ENCODE peak calls at places on chromosomes 16 and 17, in four cellular contexts. One of them, this sample, is unnamed.

GRCh38 chr17:1294157-1294717 is 14.8 kb downstream of the TRARG1 start:
- DNase-seq in GM12878: no peak
- DNase-seq in A549: no peak
- DNase-seq in SK-N-SH: no peak
- DNase-seq in this sample: no peak

GRCh38 chr17:12730931-12731521 is 58.3 kb upstream of the ARHGAP44 start:
- DNase-seq in GM12878: no peak
- DNase-seq in A549: peak
- DNase-seq in SK-N-SH: no peak
- DNase-seq in this sample: no peak

GRCh38 chr16:22235839-22236745 is 30.0 kb downstream of the EEF2K start:
- DNase-seq in GM12878: no peak
- DNase-seq in A549: no peak
- DNase-seq in SK-N-SH: no peak
- DNase-seq in this sample: no peak

GRCh38 chr16:16042076-16042475 is 92.7 kb downstream of the ABCC1 start:
- DNase-seq in GM12878: no peak
- DNase-seq in A549: no peak
- DNase-seq in SK-N-SH: peak
- DNase-seq in this sample: no peak

GRCh38 chr16:70438325-70438982 is 446 bp downstream of the ST3GAL2 start:
- DNase-seq in GM12878: no peak
- DNase-seq in A549: no peak
- DNase-seq in SK-N-SH: no peak
- DNase-seq in this sample: peak

GRCh38 chr17:37392024-37392590 is 14.5 kb downstream of the ACACA start:
- DNase-seq in GM12878: no peak
- DNase-seq in A549: peak
- DNase-seq in SK-N-SH: no peak
- DNase-seq in this sample: no peak

GRCh38 chr16:65833171-65833871 is 533.2 kb upstream of the CDH5 start:
- DNase-seq in GM12878: no peak
- DNase-seq in A549: no peak
- DNase-seq in SK-N-SH: peak
- DNase-seq in this sample: no peak

GRCh38 chr16:10178079-10178478 is 4.1 kb downstream of the GRIN2A start:
- DNase-seq in GM12878: no peak
- DNase-seq in A549: no peak
- DNase-seq in SK-N-SH: no peak
- DNase-seq in this sample: peak

GRCh38 chr17:75834279-75834920 is 9.8 kb downstream of the UNC13D start:
- DNase-seq in GM12878: no peak
- DNase-seq in A549: no peak
- DNase-seq in SK-N-SH: no peak
- DNase-seq in this sample: no peak

GRCh38 chr17:77394540-77395295 is 253.9 kb downstream of the SEC14L1 start:
- DNase-seq in GM12878: no peak
- DNase-seq in A549: no peak
- DNase-seq in SK-N-SH: no peak
- DNase-seq in this sample: no peak

GRCh38 chr17:78515480-78515879 is 61.7 kb downstream of the DNAH17 start:
- DNase-seq in GM12878: no peak
- DNase-seq in A549: no peak
- DNase-seq in SK-N-SH: no peak
- DNase-seq in this sample: no peak

GRCh38 chr17:63772801-63773271 is 561 bp downstream of the CCDC47 start:
- DNase-seq in GM12878: no peak
- DNase-seq in A549: peak
- DNase-seq in SK-N-SH: peak
- DNase-seq in this sample: no peak

GRCh38 chr16:23587726-23588125 is 8.4 kb downstream of the NDUFAB1 start:
- DNase-seq in GM12878: no peak
- DNase-seq in A549: no peak
- DNase-seq in SK-N-SH: no peak
- DNase-seq in this sample: no peak

GRCh38 chr17:5226940-5227878 is 7.5 kb downstream of the SCIMP start:
- DNase-seq in GM12878: peak
- DNase-seq in A549: no peak
- DNase-seq in SK-N-SH: no peak
- DNase-seq in this sample: no peak

GRCh38 chr16:11211061-11211976 is 44.7 kb downstream of the SOCS1 start:
- DNase-seq in GM12878: no peak
- DNase-seq in A549: no peak
- DNase-seq in SK-N-SH: no peak
- DNase-seq in this sample: no peak

GRCh38 chr17:44359458-44360143 is 4.1 kb downstream of the FAM171A2 start:
- DNase-seq in GM12878: no peak
- DNase-seq in A549: no peak
- DNase-seq in SK-N-SH: peak
- DNase-seq in this sample: no peak

GRCh38 chr17:16945513-16946201 is 26.3 kb downstream of the TNFRSF13B start:
- DNase-seq in GM12878: no peak
- DNase-seq in A549: no peak
- DNase-seq in SK-N-SH: peak
- DNase-seq in this sample: no peak

GRCh38 chr16:65525743-65526142 is 403.9 kb upstream of the CDH11 start:
- DNase-seq in GM12878: no peak
- DNase-seq in A549: no peak
- DNase-seq in SK-N-SH: no peak
- DNase-seq in this sample: no peak

GRCh38 chr16:57544129-57544653 is 1.7 kb downstream of the ADGRG5 start:
- DNase-seq in GM12878: peak
- DNase-seq in A549: no peak
- DNase-seq in SK-N-SH: no peak
- DNase-seq in this sample: peak

GRCh38 chr16:87874639-87875472 is 5.5 kb upstream of the SLC7A5 start:
- DNase-seq in GM12878: no peak
- DNase-seq in A549: no peak
- DNase-seq in SK-N-SH: no peak
- DNase-seq in this sample: no peak

GRCh38 chr17:83110755-83111154 is 31.3 kb downstream of the METRNL start:
- DNase-seq in GM12878: no peak
- DNase-seq in A549: no peak
- DNase-seq in SK-N-SH: peak
- DNase-seq in this sample: no peak

GRCh38 chr17:83109386-83109785 is 30.0 kb downstream of the METRNL start:
- DNase-seq in GM12878: no peak
- DNase-seq in A549: no peak
- DNase-seq in SK-N-SH: no peak
- DNase-seq in this sample: no peak

GRCh38 chr17:83111516-83112282 is 32.3 kb downstream of the METRNL start:
- DNase-seq in GM12878: no peak
- DNase-seq in A549: no peak
- DNase-seq in SK-N-SH: no peak
- DNase-seq in this sample: no peak

GRCh38 chr17:83108709-83109108 is 29.3 kb downstream of the METRNL start:
- DNase-seq in GM12878: no peak
- DNase-seq in A549: no peak
- DNase-seq in SK-N-SH: no peak
- DNase-seq in this sample: no peak

GRCh38 chr17:83109793-83110645 is 30.6 kb downstream of the METRNL start:
- DNase-seq in GM12878: no peak
- DNase-seq in A549: peak
- DNase-seq in SK-N-SH: peak
- DNase-seq in this sample: peak
- TF ChIP-seq RCOR1 in GM12878: no peak
- TF ChIP-seq RCOR1 in A549: no peak
- TF ChIP-seq RCOR1 in SK-N-SH: peak
- TF ChIP-seq RCOR1 in this sample: peak

DNA sequence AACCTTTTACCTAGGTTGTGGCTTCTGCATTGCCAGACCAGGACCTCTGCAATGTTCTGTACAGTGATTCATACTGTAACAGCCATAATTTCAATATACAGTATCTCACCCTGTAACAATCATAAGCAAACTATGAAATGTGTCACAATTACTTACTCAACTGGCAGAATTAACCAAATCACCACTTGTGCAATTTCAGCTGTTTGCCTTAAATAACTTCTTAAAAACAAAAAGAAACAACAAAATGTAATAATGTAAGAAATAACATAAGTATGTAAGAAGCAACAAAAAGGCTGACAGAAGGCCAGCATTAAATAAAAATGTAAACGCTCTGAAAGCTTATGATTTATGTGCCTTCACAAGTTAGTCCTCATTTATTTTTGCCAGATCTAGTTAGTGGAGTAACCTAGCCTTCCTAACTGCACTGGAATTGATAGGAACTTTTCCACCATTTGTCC is 97.0 kb downstream of the SKAP1 start:
- DNase-seq in GM12878: no peak
- DNase-seq in A549: no peak
- DNase-seq in SK-N-SH: no peak
- DNase-seq in this sample: no peak
- TF ChIP-seq CHD2 in GM12878: no peak
- TF ChIP-seq CHD2 in A549: no peak
- TF ChIP-seq CHD2 in SK-N-SH: no peak
- TF ChIP-seq CHD2 in this sample: no peak

GRCh38 chr17:40884708-40885512 is at the start of gene KRT20:
- DNase-seq in GM12878: no peak
- DNase-seq in A549: no peak
- DNase-seq in SK-N-SH: no peak
- DNase-seq in this sample: no peak
- TF ChIP-seq RCOR1 in GM12878: no peak
- TF ChIP-seq RCOR1 in A549: no peak
- TF ChIP-seq RCOR1 in SK-N-SH: no peak
- TF ChIP-seq RCOR1 in this sample: no peak

GRCh38 chr17:42673266-42673884 is 3.4 kb downstream of the PLEKHH3 start:
- DNase-seq in GM12878: no peak
- DNase-seq in A549: no peak
- DNase-seq in SK-N-SH: no peak
- DNase-seq in this sample: peak

GRCh38 chr17:42675984-42676423 is 790 bp downstream of the PLEKHH3 start:
- DNase-seq in GM12878: no peak
- DNase-seq in A549: peak
- DNase-seq in SK-N-SH: peak
- DNase-seq in this sample: peak

GRCh38 chr17:42674755-42675347 is 1.9 kb downstream of the PLEKHH3 start:
- DNase-seq in GM12878: no peak
- DNase-seq in A549: no peak
- DNase-seq in SK-N-SH: no peak
- DNase-seq in this sample: no peak

GRCh38 chr17:42675348-42675983 is 1.3 kb downstream of the PLEKHH3 start:
- DNase-seq in GM12878: no peak
- DNase-seq in A549: no peak
- DNase-seq in SK-N-SH: peak
- DNase-seq in this sample: peak

DNA sequence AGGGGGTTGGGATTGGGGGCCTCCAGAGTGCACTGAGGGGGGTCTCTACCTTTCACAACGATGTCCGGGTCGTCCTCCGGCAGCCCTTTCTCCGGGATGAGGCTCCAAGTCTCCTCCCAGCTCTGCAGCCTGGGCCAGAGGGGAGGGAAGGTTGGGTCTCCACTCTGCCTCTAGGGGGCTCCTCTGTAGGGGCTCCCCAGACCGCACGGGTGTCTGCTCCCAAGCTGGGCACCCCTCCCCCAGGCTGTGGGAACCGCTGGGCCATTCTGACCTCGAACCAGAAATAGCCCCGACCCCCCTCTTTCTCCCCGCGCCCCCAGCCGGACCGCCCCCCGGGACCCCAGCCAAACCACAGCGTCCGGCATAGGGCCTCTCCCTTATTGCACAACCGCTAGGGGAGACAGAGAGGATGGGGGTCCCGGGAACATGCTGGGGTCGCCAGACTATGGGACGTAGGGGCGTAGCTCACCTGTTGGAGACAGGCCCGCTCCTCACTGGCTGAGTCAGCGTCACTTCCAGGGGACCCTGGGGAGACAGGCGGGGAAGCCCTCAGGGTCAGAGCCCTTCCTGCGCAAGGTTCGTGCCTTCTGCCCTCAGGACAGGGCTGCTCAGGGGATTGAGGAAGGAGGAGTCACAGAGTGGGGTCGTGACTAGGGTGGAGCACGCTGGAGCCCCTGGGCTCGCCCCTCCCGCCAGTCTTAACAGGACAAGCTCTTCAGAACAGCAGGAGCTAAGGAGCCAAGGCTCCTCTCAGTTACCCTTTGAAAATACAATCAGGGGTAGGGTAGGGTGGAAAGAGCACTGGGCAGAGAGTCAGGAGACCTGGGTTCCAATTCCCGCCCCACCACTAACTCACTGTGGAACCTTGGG is 2.7 kb downstream of the PLEKHH3 start:
- DNase-seq in GM12878: no peak
- DNase-seq in A549: peak
- DNase-seq in SK-N-SH: peak
- DNase-seq in this sample: peak
- TF ChIP-seq CHD2 in GM12878: peak
- TF ChIP-seq CHD2 in A549: no peak
- TF ChIP-seq CHD2 in SK-N-SH: no peak
- TF ChIP-seq CHD2 in this sample: no peak

GRCh38 chr16:6207124-6207523 is 1109.5 kb upstream of the EEF2KMT start:
- DNase-seq in GM12878: no peak
- DNase-seq in A549: no peak
- DNase-seq in SK-N-SH: no peak
- DNase-seq in this sample: no peak
- TF ChIP-seq RCOR1 in GM12878: no peak
- TF ChIP-seq RCOR1 in A549: no peak
- TF ChIP-seq RCOR1 in SK-N-SH: peak
- TF ChIP-seq RCOR1 in this sample: no peak

DNA sequence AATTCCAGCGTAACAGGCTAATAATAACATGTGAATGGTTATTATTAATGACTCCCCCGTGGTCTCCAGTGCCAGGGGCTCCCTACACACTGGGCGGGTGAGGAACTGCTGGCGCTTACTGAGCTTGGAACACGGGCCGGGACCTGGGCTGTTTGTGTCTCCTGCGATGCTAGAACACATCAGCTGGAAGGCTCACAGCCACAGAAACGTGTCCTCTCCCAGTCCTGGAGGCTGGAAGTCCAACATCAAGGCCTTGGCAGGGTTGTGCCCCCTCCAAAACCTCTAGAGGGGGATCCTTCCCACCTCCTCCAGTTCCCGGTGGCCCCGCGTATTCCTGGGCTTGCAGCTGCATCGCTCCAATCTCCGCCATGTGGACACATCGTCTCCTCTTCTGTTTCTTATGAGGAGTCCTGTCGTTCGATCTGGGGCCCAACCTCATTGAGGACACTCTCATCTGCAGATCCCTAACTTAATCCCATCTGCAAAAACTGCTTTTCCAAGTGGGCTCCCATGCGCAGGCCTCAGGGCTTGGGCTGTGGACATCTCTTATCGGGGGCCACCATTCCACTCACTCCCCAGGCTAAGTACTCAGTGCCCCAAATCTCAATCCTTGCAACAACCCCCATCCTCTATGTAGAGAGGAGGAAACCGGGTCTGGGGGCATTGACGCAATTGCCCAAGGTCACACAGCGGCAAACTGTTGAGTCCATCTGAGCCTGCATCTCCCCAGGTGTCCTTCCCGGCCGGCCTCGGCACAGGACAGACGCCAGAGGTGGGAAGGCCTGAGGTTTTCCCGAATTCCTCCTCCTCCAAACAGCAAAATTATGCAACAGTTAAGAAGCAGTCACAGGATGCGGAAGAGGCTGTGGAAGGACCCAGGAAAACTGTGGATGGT is 193.9 kb downstream of the IRF8 start:
- DNase-seq in GM12878: no peak
- DNase-seq in A549: no peak
- DNase-seq in SK-N-SH: no peak
- DNase-seq in this sample: no peak
- TF ChIP-seq CHD2 in GM12878: no peak
- TF ChIP-seq CHD2 in A549: no peak
- TF ChIP-seq CHD2 in SK-N-SH: no peak
- TF ChIP-seq CHD2 in this sample: no peak

This sample was measured in K562.